ENCODE peak calls at places on chromosomes 16 and 17, in ten cellular contexts. K is H7, X is GM12878, F is sigmoid colon, J is keratinocyte, U is ovary, M is cardiac muscle cell, L is lung, C is GM23248, T is neural progenitor cell. A is an unnamed sample. For H3K27me3, the result is how much of the 10 kb centered on the place peaks cover.

GRCh38 chr16:27549607-27549856 is 181 bp downstream of the GTF3C1 start:
- DNase-seq in K (peak), M (no peak), F (no peak), L (no peak), T (no peak), C (no peak), X (no peak), U (no peak), J (no peak), A (no peak)

GRCh38 chr16:9138021-9138680 is 46.7 kb downstream of the HAPSTR1 start:
- DNase-seq in J (no peak), C (no peak), X (no peak), K (no peak), M (no peak), F (no peak), T (no peak), L (no peak), U (no peak), A (no peak)

GRCh38 chr16:71853413-71853812 is 7.6 kb downstream of the ATXN1L start:
- DNase-seq in L (no peak), M (no peak), X (no peak), J (no peak), T (no peak), U (no peak), F (no peak), C (no peak), K (no peak), A (no peak)

GRCh38 chr16:83338941-83339340 is 468.8 kb upstream of the HSBP1 start:
- DNase-seq in K (no peak), L (no peak), F (no peak), T (no peak), J (no peak), U (no peak), C (peak), X (no peak), M (no peak), A (no peak)

GRCh38 chr17:81905993-81906392 is 4.0 kb downstream of the NPB start:
- DNase-seq in M (no peak), L (no peak), C (no peak), F (no peak), U (no peak), K (no peak), J (no peak), T (no peak), X (no peak), A (no peak)

GRCh38 chr16:24298539-24298938 is 42.4 kb downstream of the CACNG3 start:
- DNase-seq in K (no peak), U (no peak), C (no peak), J (no peak), T (no peak), L (no peak), M (no peak), X (no peak), F (no peak), A (no peak)

GRCh38 chr16:6247771-6248170 is 1084.9 kb upstream of the RBFOX1 start:
- DNase-seq in X (no peak), K (no peak), L (no peak), C (no peak), U (no peak), J (no peak), F (no peak), T (no peak), M (no peak), A (no peak)

GRCh38 chr17:42744283-42744805 is 496 bp downstream of the EZH1 start:
- DNase-seq in C (peak), K (no peak), L (peak), X (peak), J (no peak), T (no peak), F (peak), M (peak), U (peak), A (peak)

GRCh38 chr17:75614556-75615270 is 18.5 kb upstream of the SMIM5 start:
- DNase-seq in L (no peak), X (no peak), F (no peak), T (peak), J (no peak), U (no peak), M (no peak), C (no peak), K (peak), A (no peak)

GRCh38 chr16:79651363-79651762 is 50.8 kb upstream of the MAF start:
- DNase-seq in J (no peak), L (peak), M (no peak), U (peak), K (no peak), X (no peak), T (no peak), F (peak), C (peak), A (no peak)

GRCh38 chr17:40452074-40452787 is 9.0 kb downstream of the IGFBP4 start:
- DNase-seq in J (no peak), T (no peak), U (peak), F (no peak), X (no peak), L (no peak), C (peak), K (no peak), M (no peak), A (no peak)

GRCh38 chr16:23679274-23679985 is 741 bp downstream of the PLK1 start:
- DNase-seq in U (no peak), L (no peak), M (peak), J (no peak), F (no peak), C (no peak), X (no peak), T (peak), K (peak), A (no peak)

GRCh38 chr17:20092292-20092867 is 83.2 kb downstream of the SPECC1 start:
- DNase-seq in U (no peak), C (no peak), K (no peak), F (no peak), M (no peak), X (no peak), L (no peak), J (no peak), T (no peak), A (no peak)

GRCh38 chr16:4790871-4791270 is 2.7 kb upstream of the SEPTIN12 start:
- DNase-seq in U (no peak), J (no peak), T (no peak), K (no peak), X (no peak), F (no peak), C (no peak), L (no peak), M (no peak), A (no peak)

GRCh38 chr17:64133546-64134215 is 3.7 kb upstream of the ERN1 start:
- DNase-seq in T (peak), C (peak), U (no peak), K (peak), X (no peak), L (no peak), F (no peak), M (peak), J (no peak), A (no peak)

DNA sequence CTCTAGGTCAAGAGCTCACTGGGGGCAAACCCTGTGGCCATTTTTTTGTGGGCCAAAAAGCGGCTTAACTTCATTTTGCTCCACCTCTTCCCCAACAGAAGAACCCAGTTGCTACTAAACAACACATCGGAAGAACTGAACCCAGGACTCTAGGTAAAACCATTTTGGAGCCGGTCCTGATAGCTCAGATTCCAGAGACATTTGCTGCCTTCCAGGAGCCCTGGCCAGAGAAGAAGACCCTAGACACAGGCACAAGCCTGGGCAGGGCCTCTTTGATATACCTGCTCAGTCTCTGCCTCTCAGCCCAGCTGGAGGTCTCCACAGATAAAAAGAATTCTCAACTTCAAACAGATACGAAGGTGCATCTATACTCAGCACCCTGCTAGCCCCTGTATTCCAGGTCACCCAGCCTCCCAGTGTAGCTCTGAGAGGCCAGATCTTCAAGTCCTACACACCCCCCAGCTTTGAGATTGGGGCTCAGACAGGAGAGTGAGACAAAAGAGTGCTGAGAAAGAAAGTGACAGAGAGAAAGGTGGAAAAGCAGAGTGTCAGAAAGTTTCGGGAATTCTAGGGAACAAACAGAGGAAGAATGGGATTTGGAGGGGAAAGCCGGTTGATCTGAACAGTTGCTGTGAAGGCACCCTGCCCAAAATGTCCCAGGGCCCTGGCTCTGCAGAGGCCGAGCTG is 6.6 kb upstream of the HOXB9 start:
- DNase-seq in L (no peak), J (no peak), C (no peak), T (no peak), X (no peak), M (no peak), F (peak), K (no peak), U (no peak), A (no peak)
- H3K27me3 ChIP-seq in L (under half), J (half or more), C (half or more), T (half or more), X (under half), M (half or more), F (half or more), K (half or more), U (under half), A (under half)

DNA sequence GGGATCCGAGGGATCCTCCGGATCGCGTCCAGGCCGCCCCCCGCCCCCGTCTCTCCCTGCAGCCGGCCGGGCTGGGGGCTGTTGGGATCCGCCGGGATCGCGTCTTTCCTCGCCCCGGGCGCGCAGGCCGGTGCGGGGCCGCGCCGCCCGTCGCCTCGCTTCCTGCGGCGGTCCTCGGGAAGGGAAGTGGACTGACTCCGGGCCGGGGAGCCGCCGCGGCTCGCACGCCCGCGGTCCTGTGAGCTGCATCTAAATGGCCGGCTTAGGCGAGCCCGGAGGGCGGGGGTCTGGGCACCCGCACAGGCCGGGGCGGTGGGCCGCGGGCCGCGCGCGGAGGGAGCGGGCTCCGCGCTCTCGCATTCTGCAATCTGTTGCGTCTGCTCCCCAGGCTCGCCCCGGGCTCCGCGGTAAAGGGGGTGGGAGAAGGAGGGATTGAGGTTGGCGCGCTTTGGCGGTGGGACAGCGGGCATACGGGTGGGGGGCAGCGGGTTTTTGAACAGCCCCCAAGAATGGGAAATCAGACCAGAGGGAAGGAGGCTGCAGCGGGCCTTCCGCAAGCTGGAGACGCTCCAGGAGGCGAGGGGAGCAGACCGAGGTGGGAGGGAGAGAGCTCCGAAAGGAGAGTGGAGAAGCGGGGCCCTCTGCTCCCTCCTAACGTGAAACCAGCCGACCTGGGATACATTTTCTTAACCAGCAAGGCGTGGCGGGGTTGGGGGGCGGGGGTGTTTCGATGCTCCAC is 2.2 kb downstream of the TMEM132E start:
- DNase-seq in F (no peak), C (peak), M (peak), K (peak), X (no peak), L (no peak), U (no peak), J (no peak), T (peak), A (no peak)
- H3K4me3 ChIP-seq in F (peak), C (peak), M (peak), K (peak), X (no peak), L (no peak), U (peak), J (no peak), T (peak), A (no peak)

GRCh38 chr17:49121696-49122292 is 10.8 kb upstream of the B4GALNT2 start:
- DNase-seq in X (no peak), C (no peak), J (no peak), L (no peak), K (no peak), T (no peak), M (no peak), F (no peak), U (no peak), A (no peak)

GRCh38 chr17:49123061-49123460 is 9.5 kb upstream of the B4GALNT2 start:
- DNase-seq in T (no peak), C (no peak), U (no peak), F (no peak), K (no peak), X (no peak), J (no peak), M (no peak), L (no peak), A (no peak)

GRCh38 chr17:49125449-49125848 is 7.1 kb upstream of the B4GALNT2 start:
- DNase-seq in M (no peak), U (no peak), C (no peak), T (no peak), X (no peak), K (no peak), J (no peak), L (no peak), F (no peak), A (no peak)

GRCh38 chr17:49117581-49118230 is 14.9 kb upstream of the B4GALNT2 start:
- DNase-seq in K (no peak), X (no peak), M (no peak), F (no peak), T (no peak), C (no peak), L (no peak), U (no peak), J (peak), A (no peak)

DNA sequence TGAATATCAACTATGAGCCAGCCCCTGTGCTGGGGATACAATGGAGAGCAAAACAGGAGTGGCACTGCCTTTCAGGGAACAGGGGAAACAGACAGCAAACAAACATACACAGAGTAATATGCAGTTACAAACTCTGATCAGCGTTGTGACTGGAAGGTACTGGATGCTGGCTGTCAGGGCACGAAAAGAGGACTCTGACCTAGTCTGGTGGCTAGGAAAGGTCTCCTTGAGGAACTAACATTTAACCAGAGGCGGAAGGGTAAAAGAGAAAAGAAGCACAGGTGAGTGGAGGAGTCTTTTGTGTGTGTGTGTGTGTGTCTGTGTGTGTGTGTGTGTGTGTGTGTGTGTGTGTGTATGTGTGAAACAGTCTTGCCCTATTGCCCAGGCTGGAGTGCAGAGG is 12.4 kb upstream of the B4GALNT2 start:
- DNase-seq in J (no peak), C (no peak), K (no peak), M (no peak), L (no peak), U (no peak), X (no peak), F (no peak), T (no peak), A (no peak)
- H3K27me3 ChIP-seq in J (under half), C (under half), K (under half), M (under half), L (under half), U (under half), X (under half), F (under half), T (under half), A (under half)

GRCh38 chr16:2022723-2023097 is 3.1 kb downstream of the NPW start:
- DNase-seq in M (peak), U (no peak), K (peak), X (no peak), F (no peak), L (no peak), T (peak), C (no peak), J (no peak), A (no peak)
- H3K4me3 ChIP-seq in M (no peak), U (peak), K (peak), X (peak), F (peak), L (no peak), T (peak), C (peak), J (peak), A (peak)

GRCh38 chr17:79251824-79252223 is 177.2 kb downstream of the ENGASE start:
- DNase-seq in F (no peak), J (no peak), T (no peak), C (no peak), M (no peak), L (no peak), U (no peak), K (no peak), X (no peak), A (no peak)
- H3K27me3 ChIP-seq in F (under half), J (under half), T (under half), C (under half), M (under half), L (under half), U (under half), K (under half), X (under half), A (under half)

GRCh38 chr16:85248857-85249256 is 136.6 kb upstream of the CIBAR2 start:
- DNase-seq in X (no peak), U (no peak), J (no peak), K (no peak), T (no peak), L (no peak), F (no peak), C (no peak), M (no peak), A (no peak)

GRCh38 chr16:85250609-85251223 is 138.4 kb upstream of the CIBAR2 start:
- DNase-seq in K (no peak), L (no peak), X (no peak), F (no peak), C (peak), J (no peak), M (no peak), U (no peak), T (no peak), A (no peak)

GRCh38 chr16:85249418-85249817 is 137.1 kb upstream of the CIBAR2 start:
- DNase-seq in L (no peak), X (no peak), T (no peak), J (no peak), M (no peak), U (no peak), C (no peak), K (no peak), F (no peak), A (no peak)

GRCh38 chr16:85251225-85251760 is 139.0 kb upstream of the CIBAR2 start:
- DNase-seq in U (no peak), J (no peak), X (no peak), C (no peak), T (no peak), M (no peak), F (no peak), L (no peak), K (no peak), A (no peak)

DNA sequence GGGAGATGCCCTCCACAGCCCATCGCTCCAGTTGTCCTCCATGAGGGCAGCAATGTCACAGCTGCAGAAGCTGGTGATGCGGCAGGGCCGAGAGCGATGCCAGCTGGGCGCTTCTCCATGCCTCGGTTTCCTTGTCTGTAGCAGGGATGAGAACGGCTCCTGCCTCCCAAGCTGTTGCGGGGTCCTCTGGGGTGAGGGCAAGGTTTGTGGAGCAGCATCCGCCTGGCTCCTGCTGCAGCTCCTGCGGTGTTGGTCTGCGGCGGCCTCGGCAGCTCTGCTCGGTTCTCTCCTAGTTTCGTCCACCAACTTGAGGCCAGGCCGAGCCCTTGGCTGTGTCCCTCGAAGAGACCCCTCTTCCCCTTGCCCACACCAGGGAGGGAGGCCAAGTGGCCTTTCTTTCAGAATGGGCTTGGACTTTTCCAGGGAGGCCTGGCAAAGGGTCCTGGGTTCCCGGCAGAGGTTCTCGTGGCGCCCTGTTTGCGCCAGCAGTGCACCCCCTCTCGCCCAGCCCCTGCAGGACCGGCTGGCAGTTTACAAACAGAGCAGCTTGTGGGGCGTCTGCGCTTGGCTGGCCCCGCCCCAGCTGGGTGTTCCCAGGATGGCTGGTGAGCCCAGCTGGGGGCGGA is 137.7 kb upstream of the CIBAR2 start:
- DNase-seq in F (no peak), M (no peak), J (no peak), U (no peak), T (no peak), X (no peak), C (no peak), L (no peak), K (peak), A (no peak)
- H3K4me3 ChIP-seq in F (no peak), M (no peak), J (no peak), U (no peak), T (no peak), X (no peak), C (no peak), L (no peak), K (no peak), A (no peak)

A was measured in kidney epithelial cell.